ENCODE peak calls at places on chromosome X, in eight cellular contexts. V is upper lobe of right lung, C is bronchial epithelial cell, I is colonic mucosa, W is prostate gland, N is epithelial cell of esophagus, Q is AG10803, A is endothelial cell. X is an unnamed sample.

GRCh38 chrX:39905475-39905889 is 192.3 kb downstream of the BCOR start:
- DNase-seq in V (no peak), I (peak), C (no peak), N (no peak), Q (no peak), A (no peak), W (peak), X (no peak)

GRCh38 chrX:111881715-111882114 is 5.7 kb downstream of the TRPC5OS start:
- DNase-seq in V (no peak), A (no peak), Q (no peak), I (no peak), W (no peak), N (no peak), C (no peak), X (no peak)

GRCh38 chrX:21943460-21944135 is 3.1 kb downstream of the SMS start:
- DNase-seq in Q (peak), C (peak), N (peak), A (no peak), W (no peak), I (no peak), V (no peak), X (no peak)

GRCh38 chrX:103215768-103216085 is 819 bp downstream of the BEX4 start:
- DNase-seq in N (no peak), Q (no peak), I (no peak), W (no peak), C (no peak), V (no peak), A (no peak), X (no peak)

GRCh38 chrX:106912864-106913263 is 7.3 kb upstream of the CLDN2 start:
- DNase-seq in W (no peak), N (peak), A (no peak), C (peak), Q (peak), I (no peak), V (no peak), X (no peak)

GRCh38 chrX:120213438-120214265 is 37.0 kb upstream of the ZBTB33 start:
- DNase-seq in W (peak), N (peak), V (no peak), C (peak), I (peak), A (peak), Q (peak), X (peak)

GRCh38 chrX:150581093-150581775 is 12.8 kb downstream of the MTM1 start:
- DNase-seq in W (no peak), A (no peak), Q (peak), N (peak), V (no peak), C (peak), I (no peak), X (no peak)

GRCh38 chrX:17547658-17548057 is 172.7 kb downstream of the NHS start:
- DNase-seq in W (no peak), C (peak), I (peak), V (peak), N (peak), A (no peak), Q (peak), X (no peak)

GRCh38 chrX:80846247-80846646 is 36.6 kb upstream of the BRWD3 start:
- DNase-seq in I (no peak), A (no peak), C (no peak), W (no peak), V (no peak), Q (no peak), N (no peak), X (no peak)

GRCh38 chrX:56978172-56978571 is 17.2 kb downstream of the SPIN3 start:
- DNase-seq in V (no peak), W (peak), N (peak), I (peak), C (peak), Q (peak), A (peak), X (peak)

GRCh38 chrX:70117738-70118137 is 15.5 kb upstream of the IGBP1 start:
- DNase-seq in C (peak), Q (no peak), W (no peak), V (no peak), N (peak), A (no peak), I (no peak), X (no peak)

GRCh38 chrX:37995428-37995827 is 10.9 kb upstream of the SYTL5 start:
- DNase-seq in V (no peak), Q (no peak), C (no peak), N (no peak), A (no peak), I (no peak), W (no peak), X (no peak)
- TF ChIP-seq CTCF in V (no peak), Q (no peak), C (no peak), N (no peak), A (no peak), I (no peak), W (no peak), X (no peak)

DNA sequence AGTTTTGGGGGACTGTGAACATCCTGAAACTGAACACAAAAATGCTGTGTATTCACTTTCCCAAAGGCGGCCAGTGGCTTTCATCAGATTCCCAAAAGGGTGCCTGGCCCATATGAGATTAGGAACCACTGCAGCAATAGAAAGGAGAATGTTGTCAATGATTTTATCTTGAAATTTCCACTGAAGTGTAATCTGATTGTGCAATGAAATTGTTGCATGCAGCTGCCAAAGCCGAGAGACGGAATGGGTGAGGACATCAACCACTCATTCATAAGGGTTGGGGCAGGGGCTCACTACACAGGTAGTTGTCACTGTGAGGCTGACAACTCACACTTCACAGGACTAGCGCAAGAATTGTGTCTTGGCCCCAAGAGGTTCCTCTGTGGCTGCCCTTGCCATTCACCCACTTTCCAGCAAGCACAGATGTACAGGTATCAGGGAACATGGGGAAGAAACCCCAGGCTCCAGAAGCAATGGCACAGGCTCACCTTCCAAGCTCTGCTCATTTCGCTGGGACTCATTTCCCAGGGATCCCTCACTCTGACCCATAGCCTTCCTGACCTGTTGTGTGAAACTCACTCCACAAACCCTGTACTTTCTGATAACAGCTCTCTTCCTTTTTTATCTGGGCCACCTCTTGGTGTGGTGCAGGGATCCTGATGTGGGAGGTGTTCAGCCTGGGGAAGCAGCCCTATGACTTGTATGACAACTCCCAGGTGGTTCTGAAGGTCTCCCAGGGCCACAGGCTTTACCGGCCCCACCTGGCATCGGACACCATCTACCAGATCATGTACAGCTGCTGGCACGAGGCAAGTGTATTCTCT is 48.8 kb downstream of the BMX start:
- DNase-seq in I (no peak), W (no peak), Q (no peak), V (no peak), N (no peak), C (no peak), A (no peak), X (no peak)
- TF ChIP-seq CTCF in I (no peak), W (no peak), Q (no peak), V (no peak), N (no peak), C (no peak), A (no peak), X (no peak)

DNA sequence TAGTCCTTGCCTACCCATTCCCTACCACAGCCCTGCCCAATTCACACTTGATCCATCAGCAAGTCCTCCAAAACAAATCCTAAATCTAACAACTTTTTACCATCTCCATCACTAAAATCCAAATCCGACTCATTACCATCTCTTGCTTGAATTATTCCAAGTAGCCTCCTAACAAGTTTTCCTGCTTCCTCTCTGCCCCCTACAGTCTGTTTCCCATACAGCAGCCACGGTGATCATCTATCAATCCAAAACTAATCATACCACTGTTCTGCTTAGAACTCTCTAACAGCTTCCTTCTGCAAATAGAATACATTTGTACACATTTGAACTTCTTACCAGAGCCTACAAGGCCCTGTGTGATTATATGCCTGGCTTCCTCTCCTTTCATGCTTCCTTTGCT is 133.0 kb downstream of the SHROOM4 start:
- DNase-seq in Q (no peak), N (peak), A (peak), I (no peak), C (peak), W (no peak), V (no peak), X (no peak)
- TF ChIP-seq CTCF in Q (peak), N (peak), A (peak), I (no peak), C (peak), W (peak), V (peak), X (no peak)

GRCh38 chrX:131801066-131801465 is 222.0 kb upstream of the STK26 start:
- DNase-seq in C (no peak), A (no peak), N (no peak), Q (no peak), W (no peak), V (no peak), I (no peak), X (no peak)

GRCh38 chrX:131801911-131802310 is 221.2 kb upstream of the STK26 start:
- DNase-seq in I (no peak), V (no peak), A (no peak), W (no peak), C (peak), N (peak), Q (no peak), X (no peak)

GRCh38 chrX:131802836-131803626 is 220.1 kb upstream of the STK26 start:
- DNase-seq in I (peak), C (no peak), W (no peak), N (no peak), V (no peak), A (no peak), Q (no peak), X (peak)
- TF ChIP-seq CTCF in I (peak), C (no peak), W (no peak), N (no peak), V (peak), A (no peak), Q (no peak), X (peak)

DNA sequence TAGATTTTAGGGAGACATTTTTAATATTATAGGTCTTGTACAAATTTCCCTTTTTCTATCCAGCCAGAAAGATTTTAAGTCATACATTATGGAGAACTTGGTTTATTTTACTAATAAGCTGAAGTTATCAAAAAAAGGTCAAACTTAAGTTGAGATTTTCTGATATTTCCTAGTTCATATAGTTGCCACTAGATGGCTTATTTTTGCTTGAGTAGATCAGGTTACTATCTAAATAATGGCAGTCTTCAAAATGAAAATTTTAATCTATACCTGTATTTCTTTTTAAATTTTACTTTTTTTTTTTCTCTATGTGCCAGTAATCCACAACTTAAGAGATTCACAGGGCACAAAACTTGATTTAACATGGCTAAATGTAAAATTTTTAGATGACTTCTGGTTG is 52.3 kb downstream of the USP9X start:
- DNase-seq in I (no peak), V (no peak), N (no peak), A (no peak), Q (no peak), W (no peak), C (peak), X (no peak)
- TF ChIP-seq CTCF in I (no peak), V (peak), N (no peak), A (peak), Q (peak), W (no peak), C (peak), X (no peak)

GRCh38 chrX:23694606-23695005 is 27.3 kb downstream of the PRDX4 start:
- DNase-seq in C (peak), V (no peak), I (peak), N (peak), W (peak), A (peak), Q (peak), X (peak)
- TF ChIP-seq CTCF in C (peak), V (peak), I (peak), N (peak), W (peak), A (no peak), Q (peak), X (peak)

GRCh38 chrX:33272986-33273385 is 61.6 kb upstream of the DMD start:
- DNase-seq in I (no peak), V (no peak), W (no peak), N (peak), A (no peak), Q (no peak), C (peak), X (no peak)

GRCh38 chrX:33273521-33273920 is 62.2 kb upstream of the DMD start:
- DNase-seq in A (no peak), C (peak), Q (no peak), W (no peak), I (no peak), N (peak), V (no peak), X (no peak)

GRCh38 chrX:33277046-33277445 is 65.7 kb upstream of the DMD start:
- DNase-seq in C (no peak), A (no peak), I (no peak), Q (no peak), W (no peak), N (no peak), V (no peak), X (no peak)
- TF ChIP-seq CTCF in C (no peak), A (no peak), I (no peak), Q (no peak), W (no peak), N (no peak), V (no peak), X (no peak)

DNA sequence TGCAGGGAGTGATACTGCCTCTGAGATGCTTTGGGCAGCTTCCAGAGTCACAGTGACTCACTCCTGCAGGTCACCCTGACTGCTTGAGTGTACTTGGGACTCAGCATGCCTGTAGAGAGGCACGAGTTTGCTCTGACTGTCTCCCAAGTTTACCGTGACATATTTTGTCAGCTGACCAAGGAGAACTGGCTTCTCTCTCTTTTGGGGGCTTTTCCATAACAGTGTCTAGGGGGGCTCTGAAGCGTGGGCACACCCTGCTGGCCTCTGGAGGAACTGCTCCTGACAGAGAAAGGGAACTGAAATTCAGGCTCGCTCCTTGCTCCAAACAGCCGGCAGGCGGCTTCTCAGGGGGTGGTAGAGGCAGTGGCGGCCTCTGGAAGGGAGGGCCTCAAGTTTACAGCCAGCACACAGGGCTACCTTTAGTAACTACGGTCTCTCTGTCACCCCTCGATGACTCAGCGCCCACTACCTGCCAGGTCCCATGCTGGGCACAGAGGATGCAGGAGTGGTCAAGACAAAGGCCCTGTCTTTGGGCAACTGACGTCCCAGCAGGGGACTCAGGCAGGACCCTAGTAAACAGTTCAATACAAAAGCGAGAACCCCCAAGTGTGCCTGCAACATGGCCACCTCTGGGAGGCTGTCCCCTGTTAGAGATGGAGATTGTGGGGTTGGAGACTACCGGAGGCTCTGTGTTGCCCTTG is 17.8 kb downstream of the ZNF185 start:
- DNase-seq in W (no peak), N (peak), V (no peak), C (peak), Q (no peak), I (no peak), A (peak), X (peak)
- TF ChIP-seq CTCF in W (peak), N (peak), V (peak), C (peak), Q (peak), I (peak), A (peak), X (peak)